ENCODE peak calls at places on chromosome 14, in nine cellular contexts. Z is right lobe of liver, Y is heart right ventricle, H is mammary epithelial cell, J is tibial artery, O is heart left ventricle, K is lung, A is pancreas, D is PC-9. T is an unnamed sample. For H3K4me1, the result is how much of the 10 kb centered on the place peaks cover.

GRCh38 chr14:32258574-32258973 is 55.5 kb upstream of the RNU6-8 start:
- DNase-seq in J (no peak), A (no peak), K (no peak), Z (no peak), H (no peak), Y (no peak), O (no peak), D (no peak), T (no peak)

GRCh38 chr14:70268760-70269159 is 80.0 kb upstream of the SLC8A3 start:
- DNase-seq in A (no peak), Z (no peak), K (no peak), H (no peak), J (no peak), O (no peak), D (no peak), Y (no peak), T (no peak)

GRCh38 chr14:76829016-76829365 is 2.8 kb downstream of the LRRC74A start:
- DNase-seq in D (no peak), K (no peak), A (no peak), Y (peak), O (peak), Z (no peak), J (no peak), H (peak), T (no peak)

GRCh38 chr14:31947680-31948580 is 129.2 kb upstream of the ARHGAP5 start:
- DNase-seq in J (no peak), D (peak), Y (no peak), H (no peak), O (no peak), Z (no peak), K (no peak), A (no peak), T (no peak)

GRCh38 chr14:50388256-50388931 is 8.3 kb downstream of the CDKL1 start:
- DNase-seq in J (no peak), O (no peak), Z (no peak), D (no peak), H (no peak), Y (no peak), A (no peak), K (no peak), T (no peak)

GRCh38 chr14:75837151-75837787 is 144.5 kb downstream of the TGFB3 start:
- DNase-seq in K (no peak), Y (no peak), Z (no peak), A (no peak), J (no peak), H (peak), D (peak), O (no peak), T (no peak)

GRCh38 chr14:32933623-32933942 is 5.1 kb upstream of the NPAS3 start:
- DNase-seq in A (no peak), K (no peak), J (no peak), H (no peak), Z (no peak), O (no peak), Y (no peak), D (no peak), T (no peak)

GRCh38 chr14:56810341-56810740 is at the start of gene OTX2:
- DNase-seq in O (no peak), D (no peak), A (no peak), H (no peak), Z (no peak), K (no peak), J (no peak), Y (no peak), T (no peak)

GRCh38 chr14:25862068-25862467 is 735.8 kb downstream of the NOVA1 start:
- DNase-seq in J (no peak), K (no peak), Z (no peak), A (no peak), D (no peak), Y (no peak), H (no peak), O (no peak), T (no peak)

GRCh38 chr14:32470161-32470705 is 141.1 kb downstream of the AKAP6 start:
- DNase-seq in J (no peak), Z (no peak), A (no peak), H (peak), O (no peak), Y (no peak), D (no peak), K (no peak), T (no peak)

GRCh38 chr14:50947446-50947845 is 3.2 kb upstream of the PYGL start:
- DNase-seq in Z (no peak), O (no peak), D (no peak), K (no peak), J (no peak), Y (no peak), H (peak), A (no peak), T (no peak)

GRCh38 chr14:81396108-81396507 is 4.0 kb downstream of the STON2 start:
- DNase-seq in D (no peak), K (no peak), O (no peak), Z (no peak), H (peak), Y (no peak), A (no peak), J (no peak), T (no peak)

GRCh38 chr14:94001501-94002396 is 4.6 kb downstream of the CCDC197 start:
- DNase-seq in K (peak), H (peak), J (peak), A (no peak), Y (peak), O (peak), Z (peak), D (peak), T (no peak)

GRCh38 chr14:25431211-25432076 is 381.5 kb upstream of the STXBP6 start:
- DNase-seq in Y (no peak), Z (peak), H (no peak), J (no peak), A (no peak), K (no peak), O (no peak), D (no peak), T (no peak)

GRCh38 chr14:53306926-53307325 is 153.8 kb upstream of the DDHD1 start:
- DNase-seq in Z (no peak), H (peak), D (no peak), O (no peak), A (no peak), K (no peak), Y (no peak), J (no peak), T (no peak)

GRCh38 chr14:37590096-37590809 is 4.8 kb downstream of the FOXA1 start:
- DNase-seq in D (no peak), K (no peak), J (no peak), A (no peak), O (no peak), Y (no peak), Z (no peak), H (no peak), T (no peak)

GRCh38 chr14:78355109-78355508 is 184.9 kb downstream of the NRXN3 start:
- DNase-seq in O (no peak), Y (no peak), K (no peak), H (no peak), J (no peak), D (no peak), A (no peak), Z (no peak), T (no peak)

GRCh38 chr14:46451800-46452199 is 199.8 kb downstream of the RPL10L start:
- DNase-seq in Y (no peak), A (no peak), D (no peak), J (no peak), O (no peak), Z (no peak), K (no peak), H (no peak), T (no peak)

GRCh38 chr14:75751291-75751690 is 90.2 kb downstream of the TTLL5 start:
- DNase-seq in J (no peak), K (no peak), D (no peak), H (no peak), Y (no peak), A (no peak), O (no peak), Z (no peak), T (no peak)

GRCh38 chr14:23405516-23406025 is 2.5 kb downstream of the MYH6 start:
- DNase-seq in Z (no peak), J (no peak), A (no peak), D (no peak), H (no peak), O (no peak), Y (no peak), K (no peak), T (no peak)

GRCh38 chr14:92586001-92586947 is 72.7 kb downstream of the RIN3 start:
- DNase-seq in J (peak), D (peak), K (no peak), Y (peak), Z (no peak), H (peak), O (no peak), A (no peak), T (no peak)

GRCh38 chr14:31949709-31950108 is 127.4 kb upstream of the ARHGAP5 start:
- DNase-seq in A (no peak), D (peak), Z (no peak), J (no peak), Y (no peak), O (no peak), H (peak), K (no peak), T (no peak)

GRCh38 chr14:54570651-54571415 is 3.9 kb downstream of the SAMD4A start:
- DNase-seq in O (no peak), D (peak), K (no peak), Z (no peak), J (no peak), Y (no peak), A (no peak), H (peak), T (no peak)

GRCh38 chr14:101187017-101187815 is 283.7 kb upstream of the RTL1 start:
- DNase-seq in A (no peak), Z (peak), O (no peak), Y (no peak), D (no peak), J (no peak), K (peak), H (no peak), T (no peak)

GRCh38 chr14:72652179-72652578 is 241.7 kb downstream of the DPF3 start:
- DNase-seq in D (no peak), H (no peak), A (no peak), J (no peak), Z (no peak), Y (no peak), K (no peak), O (no peak), T (no peak)

GRCh38 chr14:68349900-68350323 is 443.0 kb downstream of the ZFP36L1 start:
- DNase-seq in O (no peak), Y (no peak), A (no peak), J (no peak), H (no peak), K (no peak), Z (no peak), D (no peak), T (no peak)

GRCh38 chr14:63473194-63473788 is 69.9 kb downstream of the PPP2R5E start:
- DNase-seq in A (no peak), Z (no peak), H (no peak), O (no peak), D (no peak), J (no peak), K (no peak), Y (no peak), T (no peak)

GRCh38 chr14:34363733-34364134 is 98.3 kb downstream of the SPTSSA start:
- DNase-seq in H (no peak), D (no peak), K (no peak), J (no peak), A (no peak), Y (peak), Z (no peak), O (no peak), T (no peak)

GRCh38 chr14:102415671-102416070 is 52.9 kb downstream of the TECPR2 start:
- DNase-seq in K (no peak), J (no peak), Y (no peak), D (no peak), Z (no peak), H (no peak), O (no peak), A (no peak), T (no peak)

GRCh38 chr14:55404170-55404569 is 7.5 kb downstream of the ATG14 start:
- DNase-seq in K (no peak), Z (no peak), A (no peak), O (no peak), Y (no peak), J (no peak), H (no peak), D (no peak), T (no peak)

GRCh38 chr14:56817396-56817921 is 7.2 kb upstream of the OTX2 start:
- DNase-seq in D (no peak), K (no peak), A (no peak), H (no peak), J (no peak), O (no peak), Y (no peak), Z (no peak), T (no peak)

GRCh38 chr14:69004731-69005431 is 25.8 kb upstream of the ACTN1 start:
- DNase-seq in A (no peak), J (no peak), Y (no peak), O (no peak), K (no peak), Z (no peak), H (no peak), D (peak), T (no peak)

GRCh38 chr14:99516156-99517045 is 35.2 kb downstream of the CCNK start:
- DNase-seq in O (peak), D (no peak), J (peak), A (peak), Y (no peak), Z (peak), K (no peak), H (no peak), T (no peak)

GRCh38 chr14:20748439-20748838 is 2.8 kb downstream of the EDDM3A start:
- DNase-seq in O (no peak), H (no peak), K (no peak), D (no peak), Z (no peak), Y (no peak), A (no peak), J (no peak), T (no peak)

GRCh38 chr14:81819344-81819743 is 285.7 kb upstream of the SEL1L start:
- DNase-seq in A (no peak), O (no peak), J (no peak), Z (no peak), K (no peak), D (no peak), H (no peak), Y (no peak), T (no peak)

DNA sequence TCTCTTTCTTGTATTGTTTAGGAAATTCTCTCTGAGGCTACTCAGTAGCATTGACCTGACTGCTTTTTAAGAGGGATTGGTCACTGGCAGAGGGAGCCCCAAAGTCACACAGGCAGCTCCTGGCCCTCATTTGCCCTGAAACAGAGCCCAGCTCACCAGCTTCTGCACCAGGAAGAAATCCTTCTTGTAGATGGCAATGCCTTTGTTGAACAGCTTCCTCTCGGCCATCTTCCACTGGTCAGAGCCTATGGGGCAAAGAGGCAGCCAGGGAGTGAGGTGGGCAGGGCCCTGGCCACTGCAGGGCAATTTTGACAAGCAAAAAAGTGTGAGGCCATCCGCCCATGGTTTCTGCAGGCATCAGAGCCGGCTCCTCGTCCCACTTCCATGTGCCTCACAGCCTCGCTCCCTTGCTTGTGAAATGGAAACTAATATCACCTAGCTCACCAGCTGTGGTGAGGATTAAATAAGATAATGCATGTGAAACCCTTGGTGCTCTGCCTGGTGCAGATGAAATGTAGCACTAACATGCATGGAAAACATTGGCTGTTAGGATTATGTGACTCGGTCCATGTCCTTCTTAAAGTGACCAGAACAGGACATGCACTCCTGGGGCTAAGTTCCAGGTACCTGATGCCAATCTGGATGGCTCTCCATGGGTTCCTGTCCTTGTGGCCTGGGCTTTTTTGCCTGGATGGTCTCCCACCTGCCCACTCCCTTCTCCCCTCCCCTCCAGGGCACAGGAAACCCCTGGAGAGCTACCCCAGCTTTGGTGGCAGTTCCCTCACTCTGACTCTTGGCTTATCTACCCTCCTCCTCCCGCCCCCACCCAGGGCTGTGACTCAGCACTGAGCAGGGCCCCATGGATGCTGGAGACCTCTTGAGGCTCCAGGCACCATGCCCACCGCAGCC is 11.2 kb upstream of the PNMA1 start:
- DNase-seq in Z (no peak), Y (no peak), J (no peak), K (no peak), A (no peak), O (no peak), D (no peak), H (no peak), T (no peak)
- H3K4me1 ChIP-seq in Z (under half), Y (half or more), J (under half), K (under half), A (under half), O (half or more), D (half or more), H (under half), T (half or more)

DNA sequence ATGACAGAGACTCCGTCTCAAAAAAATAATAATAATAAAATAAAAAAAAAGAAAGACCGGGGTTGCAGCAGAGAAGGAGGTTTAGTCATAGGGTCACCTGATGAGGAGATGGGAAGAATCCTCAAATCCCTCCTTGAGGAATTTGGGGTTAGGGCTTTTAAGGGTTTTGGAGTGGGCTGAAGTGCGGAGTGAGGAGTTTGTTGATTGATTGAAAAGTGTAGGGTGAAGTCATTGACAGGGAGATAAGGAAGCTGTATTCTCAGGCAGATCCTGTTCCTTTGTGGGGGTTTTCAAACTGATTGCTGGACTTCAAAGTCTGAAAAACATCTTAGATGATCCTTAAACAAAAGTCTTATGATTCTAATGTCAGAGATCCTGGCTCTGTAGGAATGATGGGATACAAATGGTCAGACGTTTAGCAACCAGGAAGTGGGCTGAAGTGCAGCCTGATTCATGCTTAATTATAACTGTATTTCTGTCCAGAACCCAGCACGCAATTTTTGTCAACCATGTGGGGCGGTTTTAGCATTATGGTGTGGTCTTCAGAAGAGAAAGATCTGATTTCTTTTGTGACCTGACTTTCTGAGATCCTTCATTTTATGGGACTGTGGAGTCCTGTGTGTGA is 16.0 kb downstream of the FNTB start:
- DNase-seq in A (no peak), D (no peak), K (no peak), J (no peak), Z (no peak), Y (no peak), H (no peak), O (no peak), T (no peak)
- H3K4me3 ChIP-seq in A (no peak), D (no peak), K (no peak), J (no peak), Z (no peak), Y (no peak), H (no peak), O (no peak), T (no peak)

GRCh38 chr14:61461808-61462275 is 140.5 kb downstream of the PRKCH start:
- DNase-seq in H (peak), D (peak), K (no peak), J (no peak), Z (peak), A (no peak), Y (peak), O (no peak), T (no peak)

GRCh38 chr14:61459229-61459628 is 137.8 kb downstream of the PRKCH start:
- DNase-seq in J (no peak), K (peak), Z (no peak), H (no peak), A (no peak), D (no peak), Y (no peak), O (no peak), T (no peak)

GRCh38 chr14:61462566-61463195 is 141.3 kb downstream of the PRKCH start:
- DNase-seq in D (peak), J (no peak), Z (peak), K (no peak), Y (no peak), H (peak), O (no peak), A (no peak), T (no peak)

GRCh38 chr14:61460063-61460462 is 138.7 kb downstream of the PRKCH start:
- DNase-seq in O (no peak), A (no peak), Y (no peak), J (no peak), H (no peak), D (no peak), K (no peak), Z (no peak), T (no peak)

GRCh38 chr14:61460853-61461611 is 139.7 kb downstream of the PRKCH start:
- DNase-seq in Y (no peak), J (no peak), H (peak), D (peak), K (no peak), O (no peak), A (no peak), Z (peak), T (no peak)
- H3K4me1 ChIP-seq in Y (under half), J (under half), H (under half), D (under half), K (under half), O (under half), A (under half), Z (under half), T (under half)

DNA sequence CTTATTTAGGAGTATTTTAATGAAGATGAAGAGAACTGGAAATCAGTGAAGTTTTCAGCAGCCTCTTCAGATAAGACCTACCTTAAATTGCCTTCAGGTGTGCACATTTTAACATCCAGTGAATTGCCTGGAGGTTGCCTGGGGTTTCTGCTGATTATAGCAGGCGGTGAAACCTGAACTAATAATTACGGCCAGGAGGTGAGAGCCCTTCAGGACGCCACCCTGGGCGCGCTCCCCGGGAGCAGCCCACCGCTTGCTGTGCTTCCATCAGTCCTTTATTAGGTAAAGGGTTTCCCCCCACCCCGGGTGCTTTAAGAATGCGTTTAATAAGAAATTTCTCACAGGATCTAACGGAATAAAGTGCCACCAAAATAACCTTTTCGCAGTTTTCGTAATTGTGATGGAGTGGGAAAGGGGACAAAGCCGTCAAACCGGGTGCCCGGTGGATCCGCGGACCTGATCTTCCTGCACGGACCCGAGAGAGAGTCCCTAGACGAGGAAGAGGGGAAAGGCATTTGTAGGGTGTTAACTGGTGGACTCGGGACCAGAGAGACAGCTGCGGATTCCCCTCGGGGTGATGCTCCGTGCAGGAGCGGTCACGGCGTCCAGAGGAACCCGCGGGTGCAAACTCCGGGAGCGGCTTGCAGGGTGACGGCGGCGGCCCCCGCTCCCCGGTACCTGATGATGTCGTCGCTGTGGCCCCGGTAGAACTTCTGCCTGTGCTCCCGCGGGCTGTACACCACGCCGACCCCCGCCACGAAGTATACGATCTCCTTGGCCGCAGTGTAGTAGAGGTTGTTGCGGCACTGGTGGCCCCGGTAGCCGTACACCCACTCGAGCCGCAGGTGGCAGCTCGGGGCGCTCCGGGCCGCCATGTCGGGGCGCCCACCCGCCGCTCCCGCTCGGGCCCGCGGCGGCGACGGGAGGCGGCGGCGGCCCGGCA is 853 bp downstream of the EML5 start:
- DNase-seq in Y (no peak), A (peak), J (peak), D (no peak), H (peak), Z (peak), K (peak), O (no peak), T (no peak)
- H3K4me3 ChIP-seq in Y (peak), A (peak), J (peak), D (peak), H (peak), Z (peak), K (peak), O (peak), T (peak)

GRCh38 chr14:90808759-90809529 is 7.3 kb downstream of the TTC7B start:
- DNase-seq in Z (no peak), K (no peak), J (no peak), A (no peak), O (no peak), Y (no peak), H (no peak), D (no peak), T (no peak)
- H3K4me1 ChIP-seq in Z (under half), K (under half), J (under half), A (under half), O (half or more), Y (half or more), H (under half), D (under half), T (under half)

T was measured in esophagus squamous epithelium.